ENCODE peak calls at places on chromosomes 6 and 20, in ten cellular contexts. R is foreskin fibroblast; G is A549; H is fibroblast of mammary gland; B is cardiac fibroblast; X is choroid plexus epithelial cell; S is CD8-positive, alpha-beta T cell; Q is PC-3; O is OCI-LY7; D is transverse colon. I is an unnamed sample.

GRCh38 chr6:125415921-125416320 is 114.2 kb upstream of the HDDC2 start:
- DNase-seq in X (peak; percentile 59), R (peak; percentile 22), S (no peak), H (peak; percentile 21), G (no peak), D (no peak), O (no peak), Q (peak; percentile 8), B (no peak), I (no peak)

GRCh38 chr6:157335829-157336228 is 12.5 kb upstream of the TMEM242 start:
- DNase-seq in S (no peak), B (no peak), X (no peak), O (no peak), H (no peak), R (no peak), D (no peak), Q (no peak), G (peak; percentile 23), I (no peak)

GRCh38 chr6:53673138-53673801 is 7.7 kb upstream of the KLHL31 start:
- DNase-seq in R (peak; percentile 80), Q (peak; percentile 98), H (peak; percentile 79), G (peak; percentile 60), O (no peak), X (peak; percentile 90), B (peak; percentile 73), D (no peak), S (no peak), I (peak; percentile 50)

GRCh38 chr6:45555981-45556771 is 178.4 kb upstream of the SUPT3H start:
- DNase-seq in O (no peak), H (peak; percentile 93), S (no peak), R (peak; percentile 85), Q (peak; percentile 36), D (no peak), B (peak; percentile 51), G (no peak), X (peak; percentile 73), I (no peak)

GRCh38 chr6:42050011-42050896 is at the start of gene TAF8:
- DNase-seq in X (peak; percentile 96), S (peak; percentile 86), B (peak; percentile 96), H (peak; percentile 91), G (peak; percentile 88), O (peak; percentile 97), R (peak; percentile 97), Q (peak; percentile 88), D (peak; percentile 93), I (peak; percentile 86)

GRCh38 chr6:33693186-33694158 is 18.0 kb downstream of the UQCC2 start:
- DNase-seq in G (no peak), X (no peak), S (no peak), O (no peak), B (peak; percentile 12), Q (no peak), R (peak; percentile 38), D (no peak), H (no peak), I (no peak)

GRCh38 chr6:28134015-28134414 is 7.7 kb upstream of the ZKSCAN8 start:
- DNase-seq in Q (peak; percentile 61), R (peak; percentile 74), O (peak; percentile 55), D (no peak), H (peak; percentile 55), G (peak; percentile 47), B (peak; percentile 61), X (peak; percentile 70), S (peak; percentile 17), I (no peak)

GRCh38 chr20:49340161-49340966 is 62.5 kb upstream of the ZNFX1 start:
- DNase-seq in O (no peak), G (no peak), D (no peak), S (no peak), R (peak; percentile 60), Q (peak; percentile 47), B (no peak), X (no peak), H (peak; percentile 7), I (no peak)

GRCh38 chr6:81751388-81752083 is 945 bp downstream of the TENT5A start:
- DNase-seq in G (peak; percentile 14), R (peak; percentile 74), B (peak; percentile 58), D (peak; percentile 62), H (no peak), O (no peak), X (peak; percentile 47), S (peak; percentile 31), Q (peak; percentile 41), I (no peak)

GRCh38 chr6:80457044-80457933 is 350.8 kb downstream of the BCKDHB start:
- DNase-seq in O (no peak), D (peak; percentile 17), Q (peak; percentile 90), S (no peak), R (peak; percentile 97), X (peak; percentile 97), B (peak; percentile 97), G (peak; percentile 40), H (peak; percentile 99), I (peak; percentile 98)

GRCh38 chr20:36847009-36847709 is 28.8 kb upstream of the TLDC2 start:
- DNase-seq in X (peak; percentile 63), Q (no peak), S (no peak), R (peak; percentile 94), O (no peak), B (peak; percentile 95), D (peak; percentile 64), H (peak; percentile 99), G (no peak), I (peak; percentile 60)

GRCh38 chr6:152296648-152297376 is 340.4 kb downstream of the SYNE1 start:
- DNase-seq in H (no peak), Q (no peak), S (no peak), O (no peak), X (peak; percentile 31), B (no peak), R (peak; percentile 11), D (no peak), G (no peak), I (no peak)

GRCh38 chr6:97097068-97098047 is 172.8 kb downstream of the KLHL32 start:
- DNase-seq in X (no peak), H (no peak), D (no peak), B (peak; percentile 5), Q (peak; percentile 15), R (no peak), S (no peak), O (no peak), G (no peak), I (no peak)

GRCh38 chr6:110415297-110415916 is at the start of gene DDO:
- DNase-seq in X (no peak), R (peak; percentile 23), H (peak; percentile 56), O (no peak), G (no peak), S (no peak), Q (peak; percentile 2), D (peak; percentile 52), B (peak; percentile 62), I (peak; percentile 6)

GRCh38 chr6:104472245-104472644 is 387.5 kb downstream of the HACE1 start:
- DNase-seq in H (no peak), B (no peak), S (no peak), O (no peak), R (no peak), Q (no peak), X (no peak), G (no peak), D (no peak), I (no peak)
- TF ChIP-seq CTCF in H (no peak), B (no peak), S (no peak), O (no peak), R (no peak), Q (no peak), X (no peak), G (no peak), D (no peak), I (no peak)

DNA sequence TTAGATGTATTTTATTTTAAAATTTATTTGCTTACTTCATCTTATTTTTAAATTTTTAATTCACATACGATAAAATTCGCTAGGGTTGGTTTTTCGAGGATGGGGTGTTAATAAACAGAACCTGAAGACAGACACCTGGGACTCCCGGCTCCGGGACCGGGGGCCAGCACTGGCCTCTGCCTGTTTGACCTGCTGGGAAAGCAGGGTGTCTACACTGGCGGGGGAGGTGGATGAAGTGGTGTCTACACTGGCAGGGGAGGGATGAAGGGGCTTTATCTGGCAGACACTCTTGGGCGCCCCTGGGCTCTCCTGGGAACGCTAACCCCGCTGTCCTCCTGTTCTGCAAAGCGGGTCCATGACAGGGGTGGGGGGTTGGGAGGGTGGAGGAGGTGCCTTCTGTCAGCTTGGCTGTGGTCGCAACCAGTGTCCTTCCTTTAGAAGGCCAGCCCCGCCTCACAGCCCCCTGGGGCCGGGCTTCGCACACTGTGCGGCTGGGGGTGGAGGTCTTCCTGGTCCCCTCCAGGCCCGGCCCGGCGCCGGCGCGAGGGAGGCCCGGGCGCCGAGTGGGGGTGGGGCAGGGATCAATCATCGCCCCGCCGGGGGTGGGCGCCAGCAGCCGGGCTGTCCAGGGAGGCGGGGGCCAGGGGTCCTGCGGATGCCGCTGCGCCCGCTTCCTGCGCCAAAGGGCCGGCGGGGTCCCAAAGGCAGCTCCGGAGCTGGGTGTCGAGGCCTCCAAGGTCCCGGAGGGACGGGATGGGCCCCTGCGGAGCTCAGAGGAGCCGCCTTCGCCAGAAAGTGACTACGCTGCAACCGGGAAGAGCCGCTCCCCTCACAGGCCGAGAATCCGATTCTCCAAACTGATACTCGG is 1.8 kb downstream of the GATA5 start:
- DNase-seq in B (no peak), R (no peak), D (no peak), X (no peak), G (no peak), O (no peak), S (no peak), Q (no peak), H (no peak), I (no peak)
- H3K4me3 ChIP-seq in B (no peak overlapping the region), R (no peak overlapping the region), D (no peak overlapping the region), X (no peak overlapping the region), G (no peak overlapping the region), O (no peak overlapping the region), S (no peak overlapping the region), Q (no peak overlapping the region), H (no peak overlapping the region), I (no peak overlapping the region)

GRCh38 chr20:18380908-18381529 is 85.8 kb downstream of the DZANK1 start:
- DNase-seq in Q (no peak), S (no peak), X (no peak), D (no peak), H (no peak), B (no peak), R (no peak), O (no peak), G (no peak), I (no peak)
- TF ChIP-seq CTCF in Q (peak; percentile 51), S (no peak), X (peak; percentile 16), D (no peak), H (no peak), B (no peak), R (no peak), O (no peak), G (no peak), I (no peak)

DNA sequence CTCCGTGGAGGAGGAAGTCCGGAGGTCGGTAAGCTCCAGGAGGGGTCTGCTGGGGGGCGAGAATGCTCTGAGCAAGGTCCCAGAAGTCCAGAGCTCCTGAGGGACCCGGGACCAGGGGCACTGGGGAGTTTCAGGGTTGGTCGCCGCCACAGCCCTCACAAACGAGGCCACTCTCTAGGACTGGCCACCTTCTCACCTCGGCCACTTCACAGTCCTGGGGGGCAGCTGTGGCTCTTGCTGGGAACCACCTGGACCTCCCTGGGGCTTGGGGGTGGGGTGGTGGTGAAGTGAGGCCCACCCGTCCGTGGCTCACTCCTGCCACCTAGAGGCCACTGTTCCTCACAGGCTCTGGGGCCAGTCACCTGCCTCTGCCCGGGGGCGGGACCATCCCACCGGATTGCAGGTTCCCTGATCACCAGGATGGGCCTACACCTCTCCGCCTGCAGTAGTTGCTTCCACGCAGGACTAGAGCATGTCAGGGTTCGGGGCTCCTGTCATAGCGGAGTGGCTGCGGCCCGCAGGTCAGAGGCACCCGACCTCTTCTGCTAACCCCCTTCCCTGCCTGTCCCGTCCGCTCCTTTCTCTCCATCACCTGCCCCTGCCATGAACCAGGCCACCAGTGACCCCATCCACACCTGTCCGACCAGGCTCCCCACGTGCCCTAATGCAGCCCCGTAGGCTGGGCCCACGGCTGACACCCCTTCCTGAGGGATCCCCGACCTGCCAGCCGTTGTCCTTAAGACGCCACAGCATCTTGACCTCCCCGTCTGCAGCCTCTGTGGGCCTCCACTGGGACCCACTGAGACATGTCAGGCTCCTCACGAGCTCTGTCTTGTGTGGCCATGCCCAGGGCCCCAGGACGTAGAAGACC is 5.1 kb upstream of the TCEA2 start:
- DNase-seq in Q (peak; percentile 83), S (peak; percentile 85), H (peak; percentile 48), G (peak; percentile 69), D (peak; percentile 81), O (peak; percentile 75), X (peak; percentile 67), B (peak; percentile 74), R (peak; percentile 79), I (no peak)
- H3K4me3 ChIP-seq in Q (no peak overlapping the region), S (peak overlapping the region; percentile 29), H (no peak overlapping the region), G (no peak overlapping the region), D (no peak overlapping the region), O (no peak overlapping the region), X (no peak overlapping the region), B (no peak overlapping the region), R (no peak overlapping the region), I (no peak overlapping the region)